ENCODE peak calls at places on chromosomes 3 and 15, in eight cellular contexts. I is astrocyte, H is GM23248, J is GM12878, Q is MM.1S, G is SK-N-SH, L is fibroblast of lung, Z is neural progenitor cell. P is an unnamed sample.
A peak's percentile ranks its signal among the peaks of the same experiment; 100 is the strongest.

GRCh38 chr3:187870360-187871203 is 125.3 kb upstream of the BCL6 start:
- DNase-seq in H (no peak), L (no peak), J (no peak), Q (no peak), I (no peak), G (no peak), Z (no peak), P (no peak)

GRCh38 chr15:48177383-48177874 is 666 bp downstream of the MYEF2 start:
- DNase-seq in L (peak; percentile 51), I (peak; percentile 64), Z (no peak), G (peak; percentile 11), Q (peak; percentile 30), H (peak; percentile 68), J (peak; percentile 11), P (peak; percentile 79)

GRCh38 chr3:194521514-194522260 is 34.9 kb upstream of the ATP13A3 start:
- DNase-seq in J (no peak), H (peak; percentile 75), Q (no peak), G (no peak), Z (no peak), I (peak; percentile 78), L (peak; percentile 80), P (no peak)

GRCh38 chr3:15768421-15769255 is 29.1 kb downstream of the ANKRD28 start:
- DNase-seq in H (peak; percentile 97), G (no peak), Z (no peak), I (peak; percentile 98), J (peak; percentile 65), L (peak; percentile 95), Q (no peak), P (no peak)

GRCh38 chr3:188664795-188665194 is 507.0 kb upstream of the TPRG1 start:
- DNase-seq in J (no peak), Q (no peak), G (peak; percentile 3), L (peak; percentile 19), H (no peak), I (no peak), Z (peak; percentile 47), P (peak; percentile 89)

GRCh38 chr3:139448104-139448503 is 28.2 kb downstream of the RBP2 start:
- DNase-seq in I (no peak), L (no peak), Q (no peak), G (no peak), H (peak; percentile 52), Z (no peak), J (no peak), P (peak; percentile 1)

GRCh38 chr15:66842710-66843441 is 140.8 kb downstream of the SMAD6 start:
- DNase-seq in Q (no peak), I (peak; percentile 52), G (peak; percentile 83), H (peak; percentile 91), Z (peak; percentile 50), L (peak; percentile 87), J (no peak), P (no peak)

GRCh38 chr3:99952306-99952705 is 134.6 kb downstream of the CMSS1 start:
- DNase-seq in G (no peak), H (peak; percentile 69), L (peak; percentile 67), I (peak; percentile 88), Q (no peak), Z (no peak), J (no peak), P (no peak)

GRCh38 chr3:132870596-132870995 is 148.4 kb upstream of the NPHP3 start:
- DNase-seq in Z (no peak), I (peak; percentile 1), Q (no peak), G (no peak), L (no peak), H (no peak), J (no peak), P (no peak)

GRCh38 chr3:132872711-132873110 is 150.5 kb upstream of the NPHP3 start:
- DNase-seq in G (no peak), J (no peak), H (no peak), Z (no peak), Q (no peak), L (no peak), I (no peak), P (no peak)

GRCh38 chr3:132867956-132868355 is 145.7 kb upstream of the NPHP3 start:
- DNase-seq in H (peak; percentile 46), L (peak; percentile 33), Z (no peak), Q (no peak), J (no peak), G (no peak), I (peak; percentile 67), P (no peak)

GRCh38 chr3:132874701-132875100 is 152.5 kb upstream of the NPHP3 start:
- DNase-seq in G (no peak), L (no peak), Q (no peak), H (no peak), Z (no peak), I (no peak), J (no peak), P (no peak)

GRCh38 chr3:132871956-132872355 is 149.7 kb upstream of the NPHP3 start:
- DNase-seq in I (no peak), Z (no peak), G (no peak), J (no peak), Q (no peak), L (no peak), H (no peak), P (no peak)
- H3K4me2 ChIP-seq in I (no peak overlapping the region), Z (no peak overlapping the region), G (no peak overlapping the region), J (no peak overlapping the region), Q (no peak overlapping the region), L (no peak overlapping the region), H (no peak overlapping the region), P (no peak overlapping the region)

GRCh38 chr15:101189341-101189679 is 62.5 kb downstream of the CHSY1 start:
- DNase-seq in L (peak; percentile 78), G (no peak), H (no peak), I (no peak), J (no peak), Q (no peak), Z (no peak), P (no peak)
- H3K9ac ChIP-seq in L (peak overlapping the region; percentile 94), G (no peak overlapping the region), H (peak overlapping the region; percentile 61), I (peak overlapping the region; percentile 95), J (no peak overlapping the region), Q (no peak overlapping the region), Z (no peak overlapping the region), P (no peak overlapping the region)

GRCh38 chr3:129577356-129577755 is 29.1 kb downstream of the PLXND1 start:
- DNase-seq in Z (no peak), L (peak; percentile 39), Q (no peak), G (peak; percentile 77), I (no peak), H (peak; percentile 12), J (no peak), P (no peak)
- H3K27ac ChIP-seq in Z (no peak overlapping the region), L (no peak overlapping the region), Q (peak overlapping the region; percentile 86), G (no peak overlapping the region), I (no peak overlapping the region), H (no peak overlapping the region), J (no peak overlapping the region), P (no peak overlapping the region)

GRCh38 chr15:64532515-64532914 is 72.1 kb downstream of the ZNF609 start:
- DNase-seq in J (no peak), G (no peak), I (no peak), L (no peak), H (no peak), Z (no peak), Q (no peak), P (no peak)

GRCh38 chr15:64532921-64533320 is 72.5 kb downstream of the ZNF609 start:
- DNase-seq in G (no peak), J (no peak), L (no peak), Q (no peak), Z (no peak), H (no peak), I (no peak), P (no peak)

GRCh38 chr15:64536244-64536836 is 76.0 kb downstream of the ZNF609 start:
- DNase-seq in H (peak; percentile 85), L (peak; percentile 78), G (no peak), Q (no peak), J (no peak), Z (no peak), I (peak; percentile 85), P (no peak)

GRCh38 chr15:64530472-64530871 is 70.1 kb downstream of the ZNF609 start:
- DNase-seq in L (no peak), Q (no peak), J (no peak), G (no peak), I (no peak), H (no peak), Z (no peak), P (no peak)

DNA sequence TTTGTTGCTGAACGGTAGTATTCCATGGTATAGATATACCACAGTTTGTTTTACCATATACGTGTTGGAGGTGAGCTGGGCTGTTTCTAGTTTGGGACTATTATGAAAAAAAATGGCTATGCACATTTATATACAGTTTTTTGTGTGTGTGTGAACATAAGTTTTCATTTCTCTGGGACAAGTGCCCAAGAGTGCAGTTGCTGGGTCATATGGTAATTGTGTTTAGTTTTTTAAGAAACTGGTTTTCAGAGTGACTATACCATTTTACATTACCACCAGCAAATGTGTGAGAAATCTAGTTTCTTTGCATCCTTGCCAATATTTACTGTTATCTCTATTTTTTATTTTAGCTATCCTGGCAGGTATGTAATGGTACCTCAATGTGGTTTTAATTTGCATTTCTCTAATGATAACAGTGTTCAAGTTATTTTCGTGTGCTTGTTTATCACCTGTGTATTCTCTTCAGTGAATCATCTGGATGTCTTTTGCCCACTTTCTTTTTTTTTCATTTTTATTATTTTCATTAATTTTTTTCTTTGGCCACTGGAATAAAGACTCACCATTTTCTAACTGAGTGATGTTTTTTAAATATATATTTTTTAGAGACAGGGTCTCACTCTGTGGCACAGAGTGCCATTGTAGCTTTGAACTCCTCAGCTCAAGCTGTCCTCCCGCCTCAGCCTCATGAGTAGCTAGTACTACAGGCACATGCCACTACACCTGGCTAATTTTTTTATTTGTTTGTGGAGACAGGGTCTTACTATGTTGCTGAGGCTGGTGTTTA is 75.3 kb downstream of the ZNF609 start:
- DNase-seq in J (peak; percentile 27), H (no peak), I (no peak), G (no peak), Q (no peak), L (peak; percentile 53), Z (no peak), P (no peak)
- H3K4me2 ChIP-seq in J (peak overlapping the region; percentile 49), H (peak overlapping the region; percentile 41), I (peak overlapping the region; percentile 52), G (peak overlapping the region; percentile 54), Q (no peak overlapping the region), L (no peak overlapping the region), Z (no peak overlapping the region), P (no peak overlapping the region)

GRCh38 chr3:126406389-126407296 is 11.9 kb downstream of the CFAP100 start:
- DNase-seq in H (no peak), J (no peak), G (peak; percentile 9), L (no peak), Q (no peak), Z (no peak), I (no peak), P (no peak)
- H3K9ac ChIP-seq in H (no peak overlapping the region), J (no peak overlapping the region), G (no peak overlapping the region), L (no peak overlapping the region), Q (no peak overlapping the region), Z (no peak overlapping the region), I (no peak overlapping the region), P (no peak overlapping the region)